ENCODE peak calls at places on chromosome 17, in six cellular contexts. V is CD4-positive, alpha-beta T cell; C is heart right ventricle; Z is substantia nigra; F is effector memory CD4-positive, alpha-beta T cell; N is AG04450. P is an unnamed sample.

GRCh38 chr17:51372345-51373004 is 112.1 kb downstream of the UTP18 start:
- DNase-seq in V (no peak), C (no peak), Z (peak; percentile 77), F (no peak), N (no peak), P (no peak)

GRCh38 chr17:5297245-5297644 is 15.2 kb downstream of the RABEP1 start:
- DNase-seq in V (no peak), C (no peak), Z (no peak), F (no peak), N (no peak), P (no peak)

GRCh38 chr17:61422116-61422799 is 22.6 kb downstream of the TBX2 start:
- DNase-seq in V (no peak), C (no peak), Z (no peak), F (no peak), N (no peak), P (no peak)

GRCh38 chr17:36608794-36609497 is 7.6 kb downstream of the MRM1 start:
- DNase-seq in V (no peak), C (no peak), Z (peak; percentile 18), F (no peak), N (peak; percentile 29), P (peak; percentile 34)

GRCh38 chr17:64357191-64357981 is 33.3 kb downstream of the PECAM1 start:
- DNase-seq in V (no peak), C (peak; percentile 58), Z (no peak), F (no peak), N (peak; percentile 93), P (no peak)

GRCh38 chr17:10352866-10353265 is 19.9 kb downstream of the MYH13 start:
- DNase-seq in V (no peak), C (no peak), Z (no peak), F (no peak), N (no peak), P (peak; percentile 5)

GRCh38 chr17:55601874-55602364 is 90.7 kb upstream of the SMIM36 start:
- DNase-seq in V (no peak), C (no peak), Z (no peak), F (no peak), N (no peak), P (no peak)

GRCh38 chr17:67682196-67682595 is 35.5 kb upstream of the NOL11 start:
- DNase-seq in V (no peak), C (no peak), Z (no peak), F (no peak), N (no peak), P (no peak)

DNA sequence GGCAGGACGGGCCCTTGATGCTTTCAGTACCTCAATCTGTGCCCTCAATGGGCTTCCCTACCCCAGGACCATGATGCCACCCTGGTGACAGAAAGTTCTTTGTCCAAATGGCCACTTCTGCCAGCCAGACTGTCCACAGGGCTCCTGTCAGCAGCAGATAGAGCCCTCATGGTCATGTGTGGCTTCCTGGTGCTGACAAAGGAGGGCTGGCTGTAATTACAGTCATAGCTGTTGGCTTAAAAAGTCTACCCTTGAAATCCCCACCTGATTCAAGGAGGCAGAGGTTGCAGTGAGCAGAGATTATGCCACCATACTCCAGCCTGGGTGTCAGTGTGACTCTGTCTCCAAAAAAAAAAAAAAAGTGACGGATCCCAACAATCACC is 3.3 kb downstream of the TRPV2 start:
- DNase-seq in V (no peak), C (no peak), Z (no peak), F (no peak), N (no peak), P (no peak)
- H3K27ac ChIP-seq in V (no peak overlapping the region), C (no peak overlapping the region), Z (no peak overlapping the region), F (peak overlapping the region; percentile 54), N (peak overlapping the region; percentile 99), P (peak overlapping the region; percentile 43)

GRCh38 chr17:72342582-72343527 is 222.0 kb downstream of the SOX9 start:
- DNase-seq in V (no peak), C (peak; percentile 42), Z (peak; percentile 17), F (no peak), N (no peak), P (no peak)
- H3K27ac ChIP-seq in V (no peak overlapping the region), C (no peak overlapping the region), Z (peak overlapping the region; percentile 26), F (no peak overlapping the region), N (no peak overlapping the region), P (no peak overlapping the region)

GRCh38 chr17:74389094-74389753 is 21.9 kb downstream of the GPR142 start:
- DNase-seq in V (no peak), C (no peak), Z (no peak), F (no peak), N (no peak), P (no peak)

GRCh38 chr17:74391771-74392170 is 24.5 kb downstream of the GPR142 start:
- DNase-seq in V (no peak), C (no peak), Z (no peak), F (no peak), N (no peak), P (no peak)

GRCh38 chr17:74389937-74390679 is 22.8 kb downstream of the GPR142 start:
- DNase-seq in V (no peak), C (no peak), Z (no peak), F (no peak), N (no peak), P (no peak)

GRCh38 chr17:74392848-74393247 is 25.5 kb downstream of the GPR142 start:
- DNase-seq in V (no peak), C (no peak), Z (no peak), F (no peak), N (no peak), P (no peak)

DNA sequence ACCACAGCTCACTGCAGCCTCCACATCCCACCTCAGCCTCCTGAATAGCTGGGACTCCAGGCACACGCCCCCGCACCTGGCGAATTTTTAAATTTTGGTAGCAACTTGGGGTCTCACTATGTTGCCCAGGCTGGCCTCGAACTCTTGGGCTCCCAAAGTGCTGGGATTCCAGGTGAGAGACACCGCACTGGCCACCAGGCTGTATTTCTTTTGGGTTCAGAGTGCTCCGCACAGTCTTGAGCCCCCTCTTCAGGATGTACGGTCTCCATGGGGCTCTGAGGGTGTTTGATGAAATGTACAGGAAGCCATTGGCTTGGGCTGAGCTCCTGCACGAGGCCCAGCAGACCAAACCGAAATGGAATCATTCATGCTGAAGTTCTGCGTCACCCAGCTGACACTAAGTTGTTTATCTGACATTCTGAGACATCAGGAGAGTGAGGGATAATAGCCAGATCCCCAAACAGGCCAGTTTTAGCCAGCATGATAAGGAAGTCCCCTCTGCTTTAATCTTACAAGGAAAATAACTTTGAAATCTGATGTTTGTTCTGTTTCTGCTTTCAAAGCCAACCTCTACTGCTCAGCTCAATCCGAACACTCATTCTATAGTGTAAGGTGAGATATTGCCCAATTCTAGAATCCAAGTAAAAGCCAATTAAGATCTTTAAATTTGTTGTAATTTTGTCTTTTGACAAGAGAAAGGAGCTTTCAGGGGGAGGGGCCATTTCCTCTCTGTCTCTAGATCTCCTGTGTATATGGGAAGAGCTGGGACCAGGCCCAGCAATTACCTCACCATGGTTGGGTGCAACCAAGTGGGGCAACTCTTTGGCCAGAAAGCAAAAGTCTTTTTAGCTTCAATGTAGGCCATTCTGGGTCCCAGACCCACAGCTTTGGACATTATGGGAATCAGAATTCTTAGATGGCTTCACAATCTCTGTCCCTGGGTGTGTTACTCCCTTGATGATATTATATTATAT is 23.7 kb downstream of the GPR142 start:
- DNase-seq in V (no peak), C (no peak), Z (no peak), F (no peak), N (no peak), P (no peak)
- H3K27ac ChIP-seq in V (no peak overlapping the region), C (no peak overlapping the region), Z (no peak overlapping the region), F (no peak overlapping the region), N (no peak overlapping the region), P (no peak overlapping the region)

GRCh38 chr17:2002767-2003329 is 22.3 kb downstream of the RTN4RL1 start:
- DNase-seq in V (no peak), C (no peak), Z (no peak), F (no peak), N (no peak), P (no peak)
- H3K27ac ChIP-seq in V (no peak overlapping the region), C (no peak overlapping the region), Z (no peak overlapping the region), F (no peak overlapping the region), N (no peak overlapping the region), P (no peak overlapping the region)

DNA sequence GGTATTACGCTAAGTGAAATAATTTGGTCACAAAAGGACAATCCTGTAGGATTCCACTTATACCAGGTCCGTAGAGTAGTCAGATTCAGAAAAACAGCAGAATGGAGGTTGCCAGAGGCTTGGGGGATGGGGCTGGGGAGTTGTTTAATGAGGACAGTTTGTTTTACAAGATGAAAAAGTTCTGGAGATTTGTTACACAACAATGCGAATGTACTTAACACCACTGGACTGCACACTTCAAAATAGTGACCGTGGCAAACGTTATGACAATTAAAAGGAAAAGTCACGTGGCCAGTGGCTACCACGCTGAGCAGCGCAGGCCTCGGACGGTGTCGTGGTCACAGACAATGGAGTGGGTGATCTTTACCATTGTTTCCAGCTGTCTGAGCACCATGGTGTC is 338.1 kb downstream of the SEC14L1 start:
- DNase-seq in V (no peak), C (no peak), Z (no peak), F (no peak), N (no peak), P (no peak)
- H3K27ac ChIP-seq in V (peak overlapping the region; percentile 57), C (no peak overlapping the region), Z (no peak overlapping the region), F (no peak overlapping the region), N (peak overlapping the region; percentile 2), P (no peak overlapping the region)

GRCh38 chr17:75301031-75301430 is 11.8 kb upstream of the SLC25A19 start:
- DNase-seq in V (no peak), C (no peak), Z (no peak), F (no peak), N (no peak), P (no peak)

GRCh38 chr17:75300280-75300679 is 11.0 kb upstream of the SLC25A19 start:
- DNase-seq in V (no peak), C (no peak), Z (no peak), F (no peak), N (no peak), P (no peak)

GRCh38 chr17:75289832-75290337 is 652 bp upstream of the SLC25A19 start:
- DNase-seq in V (peak; percentile 72), C (peak; percentile 39), Z (peak; percentile 41), F (peak; percentile 56), N (no peak), P (no peak)

DNA sequence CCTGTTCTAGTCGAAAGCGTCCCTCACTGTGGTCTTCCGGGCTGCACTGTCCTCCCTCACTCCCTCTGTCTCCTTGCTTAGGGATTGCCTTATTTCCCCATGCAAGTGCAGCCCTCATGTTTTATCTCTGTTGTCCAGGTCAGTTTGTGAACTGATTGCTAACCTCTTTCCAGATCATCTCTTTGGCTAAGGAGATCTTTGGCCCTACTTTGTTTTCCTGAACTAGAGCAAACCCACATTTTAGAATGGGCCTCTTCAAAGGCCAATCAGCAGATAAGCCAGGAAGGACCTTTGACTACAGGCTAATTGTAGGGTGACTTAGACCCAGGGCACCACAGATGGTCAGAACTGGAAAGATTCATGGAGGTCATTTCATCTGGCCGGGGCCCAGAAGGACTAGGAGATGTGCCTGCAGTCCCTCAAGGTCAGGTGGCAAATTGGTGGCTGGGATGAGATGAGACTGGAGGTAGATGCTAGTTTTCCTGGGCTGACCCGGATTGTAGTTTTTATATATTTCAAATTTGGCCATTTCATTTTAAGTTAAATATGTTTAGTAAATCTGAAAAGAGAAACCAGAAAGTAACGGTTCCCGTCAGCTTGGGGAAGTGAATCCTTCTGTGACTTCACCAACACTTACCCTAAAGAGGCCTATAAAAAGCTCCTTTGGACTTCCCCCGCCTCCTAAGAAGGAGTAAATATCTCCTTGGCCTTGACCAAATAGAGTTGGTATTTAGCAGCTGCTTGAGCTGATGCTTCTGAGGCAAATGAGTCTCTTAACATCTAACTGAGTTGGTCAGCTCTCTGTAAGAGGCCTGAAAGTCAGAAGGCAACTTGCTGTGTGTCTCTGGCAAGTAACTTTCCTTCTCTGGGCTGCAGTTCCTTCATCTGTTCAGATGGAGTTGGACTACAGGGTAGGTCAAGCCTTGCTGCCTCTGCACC is 6.3 kb upstream of the SLC25A19 start:
- DNase-seq in V (no peak), C (no peak), Z (no peak), F (no peak), N (no peak), P (no peak)
- H3K27ac ChIP-seq in V (peak overlapping the region; percentile 26), C (peak overlapping the region; percentile 48), Z (peak overlapping the region; percentile 56), F (no peak overlapping the region), N (no peak overlapping the region), P (no peak overlapping the region)